ENCODE peak calls at places on chromosomes 1 and 21, in five cellular contexts. W is keratinocyte; F is AG10803; T is activated CD8-positive, alpha-beta T cell treated with anti-CD3 and anti-CD28 coated beads for 36 hours; L is cardiac fibroblast. Z is an unnamed sample.

GRCh38 chr1:31412732-31413404 is at the start of gene SERINC2:
- DNase-seq in W (no peak), F (no peak), T (peak; percentile 4), L (no peak), Z (no peak)

GRCh38 chr1:17688217-17688810 is 66.8 kb upstream of the ACTL8 start:
- DNase-seq in W (no peak), F (no peak), T (no peak), L (no peak), Z (no peak)

GRCh38 chr1:156643266-156644092 is 1.6 kb downstream of the BCAN start:
- DNase-seq in W (no peak), F (no peak), T (peak; percentile 70), L (no peak), Z (no peak)

GRCh38 chr1:58977595-58977994 is 193.7 kb upstream of the JUN start:
- DNase-seq in W (no peak), F (no peak), T (no peak), L (no peak), Z (no peak)

GRCh38 chr1:152112101-152112884 is 3.0 kb downstream of the TCHH start:
- DNase-seq in W (no peak), F (peak; percentile 40), T (peak; percentile 11), L (peak; percentile 16), Z (no peak)

GRCh38 chr1:228209657-228210056 is 1.8 kb downstream of the OBSCN start:
- DNase-seq in W (no peak), F (no peak), T (no peak), L (no peak), Z (no peak)

GRCh38 chr21:26554365-26554764 is 18.7 kb downstream of the CYYR1 start:
- DNase-seq in W (no peak), F (no peak), T (no peak), L (no peak), Z (no peak)

GRCh38 chr1:75423136-75423535 is 187.8 kb downstream of the SLC44A5 start:
- DNase-seq in W (no peak), F (no peak), T (no peak), L (no peak), Z (no peak)

GRCh38 chr1:71081697-71082080 is 854 bp upstream of the ZRANB2 start:
- DNase-seq in W (no peak), F (no peak), T (peak; percentile 7), L (no peak), Z (peak; percentile 33)

GRCh38 chr21:37593015-37593414 is 226.4 kb downstream of the DYRK1A start:
- DNase-seq in W (no peak), F (no peak), T (peak; percentile 8), L (peak; percentile 9), Z (no peak)

GRCh38 chr1:29236993-29237905 is 927 bp downstream of the PTPRU start:
- DNase-seq in W (no peak), F (peak; percentile 72), T (peak; percentile 18), L (peak; percentile 47), Z (peak; percentile 49)

GRCh38 chr1:173253046-173253445 is 45.9 kb upstream of the TNFSF4 start:
- DNase-seq in W (no peak), F (no peak), T (no peak), L (peak; percentile 25), Z (peak; percentile 33)

GRCh38 chr1:234396092-234396491 is 22.8 kb downstream of the COA6 start:
- DNase-seq in W (no peak), F (no peak), T (no peak), L (no peak), Z (no peak)

GRCh38 chr1:166116026-166116425 is 50.8 kb downstream of the FAM78B start:
- DNase-seq in W (no peak), F (no peak), T (no peak), L (no peak), Z (no peak)

GRCh38 chr1:201562257-201562656 is 23.3 kb downstream of the NAV1 start:
- DNase-seq in W (no peak), F (peak; percentile 98), T (no peak), L (peak; percentile 95), Z (peak; percentile 98)

GRCh38 chr1:156746716-156747631 is 4.5 kb downstream of the HDGF start:
- DNase-seq in W (peak; percentile 87), F (peak; percentile 98), T (peak; percentile 85), L (peak; percentile 96), Z (peak; percentile 93)

GRCh38 chr1:56773341-56774066 is 45.7 kb downstream of the FYB2 start:
- DNase-seq in W (no peak), F (peak; percentile 8), T (no peak), L (no peak), Z (no peak)

GRCh38 chr1:93623875-93624274 is 57.8 kb downstream of the BCAR3 start:
- DNase-seq in W (peak; percentile 60), F (peak; percentile 86), T (no peak), L (peak; percentile 82), Z (peak; percentile 49)

GRCh38 chr1:220458936-220459335 is 69.0 kb upstream of the MARK1 start:
- DNase-seq in W (no peak), F (no peak), T (no peak), L (no peak), Z (peak; percentile 44)

GRCh38 chr1:51472349-51472748 is 46.7 kb downstream of the EPS15 start:
- DNase-seq in W (no peak), F (peak; percentile 30), T (no peak), L (no peak), Z (no peak)

GRCh38 chr1:44029260-44029910 is 1.9 kb downstream of the SLC6A9 start:
- DNase-seq in W (no peak), F (no peak), T (peak; percentile 63), L (no peak), Z (no peak)

GRCh38 chr21:31414601-31415000 is 70.5 kb upstream of the TIAM1 start:
- DNase-seq in W (no peak), F (no peak), T (no peak), L (no peak), Z (no peak)

GRCh38 chr1:171929121-171929520 is 87.8 kb downstream of the DNM3 start:
- DNase-seq in W (no peak), F (no peak), T (peak; percentile 5), L (no peak), Z (no peak)
- TF ChIP-seq CTCF in W (peak; percentile 3), F (no peak), T (no peak), L (peak; percentile 30), Z (peak; percentile 36)

DNA sequence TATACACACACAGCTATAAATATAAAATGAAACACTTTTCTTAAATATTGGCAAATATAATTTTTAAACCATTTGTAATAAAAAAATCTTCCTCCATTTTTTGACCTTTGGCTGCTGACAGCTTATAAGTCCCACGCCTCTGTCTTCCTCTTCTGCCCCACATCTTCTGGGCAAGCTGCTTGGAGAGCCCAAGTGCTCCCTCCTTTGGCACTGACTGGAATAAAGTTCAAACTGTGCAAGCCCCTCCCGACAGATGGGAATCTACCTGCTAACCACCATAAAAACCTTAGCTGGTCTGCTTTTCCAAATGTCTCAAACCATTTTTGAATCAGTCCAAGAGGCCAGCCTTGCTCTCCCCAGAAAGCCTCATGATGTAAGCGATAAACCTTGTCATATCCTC is 99.7 kb downstream of the SNX7 start:
- DNase-seq in W (no peak), F (no peak), T (no peak), L (peak; percentile 11), Z (no peak)
- TF ChIP-seq CTCF in W (no peak), F (no peak), T (no peak), L (no peak), Z (no peak)

GRCh38 chr1:236124965-236125364 is 17.4 kb upstream of the GPR137B start:
- DNase-seq in W (no peak), F (no peak), T (peak; percentile 50), L (no peak), Z (no peak)
- TF ChIP-seq CTCF in W (peak; percentile 10), F (no peak), T (no peak), L (no peak), Z (peak; percentile 18)

GRCh38 chr1:37946703-37947360 is at the start of gene INPP5B:
- DNase-seq in W (no peak), F (peak; percentile 93), T (peak; percentile 92), L (peak; percentile 90), Z (peak; percentile 90)
- TF ChIP-seq CTCF in W (no peak), F (no peak), T (no peak), L (no peak), Z (no peak)

DNA sequence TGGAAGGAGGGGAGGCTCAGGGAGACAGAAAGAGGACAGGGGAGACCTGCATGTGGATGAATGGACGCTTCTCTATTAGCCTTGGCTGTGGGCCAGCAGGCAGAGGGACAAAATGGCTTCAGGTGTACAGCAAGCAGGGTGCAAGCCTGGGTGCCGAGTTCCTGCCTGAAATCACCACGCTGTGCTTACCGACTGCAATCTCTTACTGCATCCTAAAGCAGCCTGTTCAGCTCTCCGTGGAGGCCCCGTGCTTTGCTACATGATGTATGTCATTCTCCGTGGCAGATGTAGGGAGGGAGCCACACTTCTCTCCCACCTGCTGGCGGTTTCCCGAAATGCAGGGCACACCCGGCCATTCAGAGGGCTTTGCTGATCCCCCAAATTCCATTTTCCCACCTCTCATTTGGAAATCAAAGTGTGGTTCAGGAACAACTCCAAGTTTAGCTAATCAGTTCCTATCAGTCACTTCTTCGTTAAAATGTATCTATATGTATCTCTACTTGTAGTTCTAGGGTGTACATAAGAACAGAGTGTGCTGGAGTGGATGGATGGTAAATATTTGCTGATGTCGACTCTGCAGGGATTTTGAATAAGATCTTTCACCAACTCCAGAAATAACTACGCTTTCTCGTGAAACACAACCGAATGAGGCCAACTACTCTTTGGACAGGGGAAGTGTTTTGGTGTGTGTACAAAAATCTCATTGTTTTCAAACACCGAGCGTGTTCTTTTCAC is 122.3 kb upstream of the BACE2 start:
- DNase-seq in W (no peak), F (no peak), T (peak; percentile 9), L (no peak), Z (no peak)
- TF ChIP-seq CTCF in W (peak; percentile 66), F (no peak), T (peak; percentile 21), L (no peak), Z (no peak)

DNA sequence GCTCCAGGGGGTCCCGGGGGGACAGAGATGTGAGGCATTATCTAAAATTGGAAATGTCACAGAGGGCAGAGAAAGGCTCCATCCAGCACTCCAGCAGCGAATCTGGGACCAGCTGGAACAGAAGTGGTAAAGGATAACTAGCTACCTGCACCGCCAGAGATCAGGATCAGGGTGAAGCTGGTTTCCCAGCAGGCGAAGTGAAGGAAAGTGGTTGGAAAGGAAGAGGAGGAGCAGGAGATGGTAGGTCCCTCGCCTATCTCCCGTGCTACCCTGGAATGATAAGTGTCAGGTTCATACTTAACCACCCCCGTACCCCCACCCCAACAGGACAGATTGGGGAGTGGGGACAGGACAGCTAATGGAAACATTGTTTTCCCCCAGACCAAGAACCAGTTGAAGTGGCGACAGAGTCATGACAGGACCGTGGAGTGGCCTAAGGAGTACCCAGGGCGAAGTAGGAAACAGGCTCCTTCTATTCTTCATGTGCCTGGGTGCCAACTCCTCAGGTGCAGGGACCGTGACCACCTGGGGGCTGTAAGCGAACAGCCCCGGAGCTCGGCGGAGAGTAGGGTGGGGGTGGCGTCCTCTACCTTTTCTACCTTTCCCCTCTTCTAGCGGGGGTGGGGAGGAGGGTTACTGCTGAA is 717 bp downstream of the B4GALT3 start:
- DNase-seq in W (no peak), F (no peak), T (no peak), L (no peak), Z (no peak)
- TF ChIP-seq CTCF in W (no peak), F (no peak), T (no peak), L (no peak), Z (no peak)